ENCODE peak calls at places on chromosomes 4 and X, in five cellular contexts. Y is fibroblast of lung, O is heart left ventricle, D is tibial nerve, R is lower lobe of right lung. A is an unnamed sample.
A peak's percentile ranks its signal among the peaks of the same experiment; 100 is the strongest.

GRCh38 chr4:78781086-78781630 is 5.0 kb downstream of the BMP2K start:
- DNase-seq in O (no peak), D (no peak), Y (no peak), R (no peak), A (no peak)

GRCh38 chrX:10971176-10971575 is 140.0 kb upstream of the HCCS start:
- DNase-seq in O (no peak), Y (peak; percentile 3), R (no peak), D (no peak), A (no peak)

GRCh38 chrX:78619829-78620228 is 39.3 kb downstream of the RTL3 start:
- DNase-seq in O (no peak), R (no peak), Y (peak; percentile 29), D (peak; percentile 7), A (no peak)

GRCh38 chr4:106333186-106333585 is 16.8 kb downstream of the AIMP1 start:
- DNase-seq in D (no peak), O (no peak), Y (no peak), R (no peak), A (no peak)

GRCh38 chrX:78375894-78376293 is 48.5 kb upstream of the CYSLTR1 start:
- DNase-seq in Y (no peak), O (no peak), R (no peak), D (no peak), A (no peak)

GRCh38 chr4:14800977-14801376 is 201.3 kb upstream of the CPEB2 start:
- DNase-seq in D (no peak), R (no peak), Y (no peak), O (no peak), A (no peak)

GRCh38 chr4:177339794-177340374 is 30.2 kb downstream of the NEIL3 start:
- DNase-seq in R (no peak), Y (peak; percentile 72), D (no peak), O (no peak), A (no peak)

GRCh38 chrX:2159393-2159792 is 341.4 kb downstream of the DHRSX start:
- DNase-seq in R (no peak), D (no peak), O (no peak), Y (no peak), A (no peak)

GRCh38 chr4:24003926-24004325 is 114.1 kb upstream of the PPARGC1A start:
- DNase-seq in O (no peak), Y (no peak), R (no peak), D (no peak), A (no peak)

GRCh38 chrX:129876734-129877395 is 29.1 kb upstream of the UTP14A start:
- DNase-seq in R (no peak), Y (peak; percentile 2), O (no peak), D (no peak), A (no peak)

GRCh38 chr4:72864898-72865297 is 204.6 kb downstream of the COX18 start:
- DNase-seq in O (no peak), R (no peak), Y (no peak), D (no peak), A (no peak)

GRCh38 chr4:145176641-145177432 is 3.6 kb downstream of the OTUD4 start:
- DNase-seq in R (no peak), Y (no peak), D (no peak), O (no peak), A (no peak)

GRCh38 chr4:109434007-109434792 is 585 bp downstream of the SEC24B start:
- DNase-seq in O (peak; percentile 53), Y (peak; percentile 38), R (peak; percentile 68), D (peak; percentile 28), A (peak; percentile 16)

GRCh38 chr4:114464873-114465272 is 133.7 kb upstream of the UGT8 start:
- DNase-seq in Y (no peak), O (no peak), D (no peak), R (no peak), A (no peak)

DNA sequence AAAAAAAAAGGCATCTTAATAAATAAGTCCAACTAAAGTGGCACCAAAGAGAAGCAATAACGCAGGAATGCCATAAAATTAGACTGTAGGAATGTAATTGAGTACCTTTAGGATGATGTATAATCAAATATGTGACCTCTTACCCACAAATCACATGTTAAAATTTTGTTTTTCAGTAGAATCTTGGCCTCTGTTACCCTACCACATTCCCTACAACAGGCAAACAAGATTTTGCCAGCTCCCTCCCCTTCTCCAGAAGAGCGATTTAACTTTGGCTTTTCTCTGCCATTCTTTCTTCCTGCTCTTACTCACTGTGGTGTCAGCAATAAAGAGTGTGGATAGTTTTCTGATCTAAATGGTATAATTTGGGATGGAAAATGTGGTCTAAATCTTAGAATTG is 57.2 kb downstream of the TRIM2 start:
- DNase-seq in R (no peak), Y (no peak), O (no peak), D (no peak), A (no peak)
- H3K27ac ChIP-seq in R (no peak overlapping the region), Y (no peak overlapping the region), O (no peak overlapping the region), D (no peak overlapping the region), A (no peak overlapping the region)

GRCh38 chr4:94171616-94172015 is 36.0 kb upstream of the SMARCAD1 start:
- DNase-seq in D (no peak), Y (no peak), O (no peak), R (no peak), A (no peak)
- TF ChIP-seq CTCF in D (no peak), Y (peak; percentile 34), O (no peak), R (no peak), A (no peak)

DNA sequence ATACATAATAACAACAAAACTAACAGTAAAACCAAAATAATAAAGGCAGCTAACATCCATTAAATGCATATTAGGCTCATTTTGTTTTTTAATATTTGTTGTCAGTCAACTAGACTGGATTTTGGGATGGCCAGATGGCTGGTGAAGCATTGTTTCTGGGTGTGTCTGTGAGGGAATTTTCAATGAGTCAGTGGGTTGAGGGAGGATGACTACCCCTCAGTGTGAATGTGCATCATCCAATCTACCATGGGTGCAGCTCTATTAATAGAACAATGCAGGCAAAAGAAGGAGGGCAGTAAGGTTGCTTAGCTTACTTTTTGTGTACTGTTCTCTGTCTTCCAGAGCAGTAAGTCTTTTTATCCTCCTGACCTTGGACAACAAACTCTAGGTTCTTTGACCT is 484.2 kb upstream of the HS3ST1 start:
- DNase-seq in Y (peak; percentile 30), O (no peak), R (no peak), D (no peak), A (no peak)
- H3K9me3 ChIP-seq in Y (no peaks in the 10 kb centered on the region), O (no peaks in the 10 kb centered on the region), R (no peaks in the 10 kb centered on the region), D (no peaks in the 10 kb centered on the region), A (no peaks in the 10 kb centered on the region)

DNA sequence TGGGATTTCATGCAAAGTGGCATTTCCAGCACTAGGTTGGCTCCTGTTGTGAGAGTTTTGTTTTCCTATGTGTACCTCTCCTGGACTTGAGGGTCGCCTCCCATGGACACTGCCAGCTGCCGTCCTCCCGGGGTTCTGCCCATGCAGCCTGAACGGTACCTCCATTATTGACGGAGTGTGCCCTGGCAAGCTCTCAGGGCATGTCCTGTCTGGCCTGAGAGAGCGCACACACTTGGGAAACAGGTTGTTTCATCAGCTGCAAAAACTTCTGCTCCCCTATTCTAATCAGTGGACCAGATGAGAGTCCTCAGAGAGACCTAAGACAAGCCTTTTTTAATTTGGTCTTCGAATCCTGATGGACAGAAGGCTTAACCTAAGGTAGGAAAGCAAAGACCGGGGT is 56.6 kb upstream of the HOPX start:
- DNase-seq in R (no peak), Y (no peak), O (no peak), D (no peak), A (no peak)
- H3K27ac ChIP-seq in R (no peak overlapping the region), Y (no peak overlapping the region), O (no peak overlapping the region), D (no peak overlapping the region), A (no peak overlapping the region)

DNA sequence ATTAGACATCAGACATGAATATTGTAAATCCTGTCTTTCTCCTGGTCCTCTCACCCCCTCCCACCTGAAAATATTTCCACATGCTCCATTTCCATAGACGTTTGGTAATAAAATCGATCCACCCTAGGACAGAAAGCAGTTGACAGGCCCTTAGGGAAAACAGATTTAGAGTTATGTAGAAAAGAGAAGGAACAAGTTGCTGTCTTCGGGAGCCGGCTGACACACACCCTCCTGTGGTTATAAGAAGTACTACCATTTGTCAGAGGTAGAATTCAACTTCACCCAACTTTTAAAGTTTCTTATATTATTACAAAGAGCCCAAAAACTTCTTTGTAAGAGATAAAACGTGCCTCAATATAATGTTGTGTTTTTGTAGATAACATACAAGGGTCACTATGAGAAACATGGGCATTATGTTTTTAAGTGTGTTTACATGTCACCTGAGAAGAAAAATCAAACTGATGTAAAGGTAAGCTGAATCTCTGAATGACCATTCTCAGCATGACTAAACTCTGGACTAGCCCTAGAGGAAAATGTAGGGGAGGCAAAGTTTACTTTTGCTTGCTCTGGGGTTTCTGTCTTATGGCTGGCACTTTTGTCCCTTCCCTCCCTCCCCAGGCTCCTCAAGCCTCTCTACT is 6.7 kb downstream of the MEPE start:
- DNase-seq in Y (peak; percentile 65), D (peak; percentile 23), R (no peak), O (no peak), A (no peak)
- TF ChIP-seq CTCF in Y (peak; percentile 70), D (peak; percentile 67), R (peak; percentile 63), O (peak; percentile 84), A (peak; percentile 46)

GRCh38 chrX:107547621-107548020 is 80.7 kb upstream of the PRPS1 start:
- DNase-seq in R (no peak), O (no peak), Y (no peak), D (no peak), A (no peak)

GRCh38 chrX:107551546-107551945 is 76.8 kb upstream of the PRPS1 start:
- DNase-seq in Y (no peak), O (no peak), R (peak; percentile 66), D (no peak), A (no peak)

GRCh38 chrX:107549504-107549903 is 78.8 kb upstream of the PRPS1 start:
- DNase-seq in D (no peak), O (no peak), Y (no peak), R (no peak), A (peak; percentile 25)

GRCh38 chrX:107552976-107553375 is 75.3 kb upstream of the PRPS1 start:
- DNase-seq in Y (no peak), O (no peak), R (no peak), D (no peak), A (no peak)

GRCh38 chrX:107548775-107549174 is 79.5 kb upstream of the PRPS1 start:
- DNase-seq in Y (no peak), D (no peak), R (no peak), O (no peak), A (no peak)
- H3K9me3 ChIP-seq in Y (no peaks in the 10 kb centered on the region), D (no peaks in the 10 kb centered on the region), R (no peaks in the 10 kb centered on the region), O (no peaks in the 10 kb centered on the region), A (no peaks in the 10 kb centered on the region)

GRCh38 chr4:88722276-88722780 is 24.7 kb upstream of the NAP1L5 start:
- DNase-seq in R (no peak), Y (no peak), O (peak; percentile 35), D (no peak), A (no peak)

GRCh38 chr4:88725986-88726385 is 28.4 kb upstream of the NAP1L5 start:
- DNase-seq in O (no peak), D (no peak), R (no peak), Y (peak; percentile 36), A (no peak)

GRCh38 chr4:88725143-88725542 is 27.5 kb upstream of the NAP1L5 start:
- DNase-seq in Y (no peak), R (no peak), O (no peak), D (no peak), A (no peak)

GRCh38 chr4:88722828-88723227 is 25.2 kb upstream of the NAP1L5 start:
- DNase-seq in R (no peak), Y (no peak), D (no peak), O (no peak), A (no peak)

GRCh38 chr4:88724406-88724805 is 26.8 kb upstream of the NAP1L5 start:
- DNase-seq in R (no peak), Y (no peak), O (no peak), D (no peak), A (no peak)
- H3K27ac ChIP-seq in R (no peak overlapping the region), Y (no peak overlapping the region), O (no peak overlapping the region), D (no peak overlapping the region), A (no peak overlapping the region)

GRCh38 chrX:85611926-85612325 is 232.5 kb upstream of the POF1B start:
- DNase-seq in R (no peak), D (no peak), O (no peak), Y (peak; percentile 24), A (no peak)
- TF ChIP-seq CTCF in R (no peak), D (no peak), O (no peak), Y (no peak), A (no peak)

GRCh38 chrX:97844943-97845342 is 961.2 kb downstream of the RPA4 start:
- DNase-seq in D (no peak), Y (no peak), R (no peak), O (no peak), A (no peak)
- H3K9me3 ChIP-seq in D (no peaks in the 10 kb centered on the region), Y (no peaks in the 10 kb centered on the region), R (no peaks in the 10 kb centered on the region), O (no peaks in the 10 kb centered on the region), A (no peaks in the 10 kb centered on the region)